ENCODE peak calls at places on chromosome 4, in four cellular contexts. R is NT2/D1, U is brain microvascular endothelial cell, D is hepatocyte. X is an unnamed sample.
A peak's percentile ranks its signal among the peaks of the same experiment; 100 is the strongest.

GRCh38 chr4:186726440-186727148 is 2.9 kb upstream of the FAT1 start:
- DNase-seq in R (no peak), U (peak; percentile 79), D (peak; percentile 93), X (peak; percentile 13)

GRCh38 chr4:99483636-99484035 is 27.2 kb upstream of the C4orf17 start:
- DNase-seq in R (no peak), U (no peak), D (no peak), X (no peak)

GRCh38 chr4:76803522-76803921 is 94.4 kb downstream of the SOWAHB start:
- DNase-seq in R (no peak), U (peak; percentile 96), D (peak; percentile 75), X (no peak)

GRCh38 chr4:62053974-62054373 is 853.8 kb downstream of the ADGRL3 start:
- DNase-seq in R (no peak), U (no peak), D (no peak), X (no peak)

GRCh38 chr4:98905834-98906233 is 23.1 kb downstream of the EIF4E start:
- DNase-seq in R (no peak), U (no peak), D (no peak), X (no peak)

GRCh38 chr4:171334549-171334948 is 478.7 kb upstream of the GALNTL6 start:
- DNase-seq in R (no peak), U (no peak), D (no peak), X (no peak)

GRCh38 chr4:149997881-149998421 is 80.3 kb upstream of the DCLK2 start:
- DNase-seq in R (no peak), U (no peak), D (peak; percentile 56), X (no peak)

GRCh38 chr4:152880263-152880662 is 55.9 kb upstream of the FHDC1 start:
- DNase-seq in R (no peak), U (no peak), D (no peak), X (no peak)

GRCh38 chr4:145879598-145879997 is 59.0 kb downstream of the ZNF827 start:
- DNase-seq in R (no peak), U (no peak), D (peak; percentile 12), X (no peak)

GRCh38 chr4:68577590-68577989 is 1.5 kb upstream of the UGT2B17 start:
- DNase-seq in R (no peak), U (no peak), D (no peak), X (no peak)

GRCh38 chr4:87465739-87466366 is 43.5 kb downstream of the NUDT9 start:
- DNase-seq in R (no peak), U (peak; percentile 51), D (peak; percentile 55), X (no peak)

GRCh38 chr4:69896530-69897116 is 34.2 kb upstream of the CSN1S1 start:
- DNase-seq in R (no peak), U (no peak), D (no peak), X (no peak)

GRCh38 chr4:47662975-47663374 is 174.9 kb downstream of the CORIN start:
- DNase-seq in R (no peak), U (peak; percentile 17), D (no peak), X (no peak)

GRCh38 chr4:99946346-99947189 is at the start of gene DNAJB14:
- DNase-seq in R (peak; percentile 40), U (peak; percentile 31), D (peak; percentile 91), X (peak; percentile 90)

GRCh38 chr4:158094413-158095110 is 78.3 kb downstream of the GASK1B start:
- DNase-seq in R (no peak), U (peak; percentile 83), D (peak; percentile 58), X (no peak)

GRCh38 chr4:129428454-129428853 is 332.5 kb downstream of the C4orf33 start:
- DNase-seq in R (no peak), U (no peak), D (no peak), X (no peak)

GRCh38 chr4:75490155-75490554 is 24.0 kb downstream of the RCHY1 start:
- DNase-seq in R (no peak), U (no peak), D (peak; percentile 54), X (no peak)

GRCh38 chr4:2101346-2102044 is 42.4 kb downstream of the NAT8L start:
- DNase-seq in R (no peak), U (peak; percentile 6), D (no peak), X (no peak)

GRCh38 chr4:11480683-11481082 is 52.0 kb upstream of the HS3ST1 start:
- DNase-seq in R (no peak), U (no peak), D (no peak), X (peak; percentile 73)

GRCh38 chr4:71187399-71188196 is 151.2 kb upstream of the SLC4A4 start:
- DNase-seq in R (no peak), U (no peak), D (peak; percentile 37), X (no peak)

GRCh38 chr4:74367656-74368055 is 2.7 kb downstream of the EREG start:
- DNase-seq in R (no peak), U (no peak), D (no peak), X (no peak)

GRCh38 chr4:128358231-128358902 is 70.8 kb upstream of the PGRMC2 start:
- DNase-seq in R (no peak), U (peak; percentile 76), D (peak; percentile 46), X (no peak)

GRCh38 chr4:2343476-2343875 is 75.0 kb downstream of the ZFYVE28 start:
- DNase-seq in R (no peak), U (no peak), D (no peak), X (no peak)

GRCh38 chr4:163548481-163549243 is 54.2 kb downstream of the TMA16 start:
- DNase-seq in R (no peak), U (peak; percentile 50), D (peak; percentile 71), X (no peak)

GRCh38 chr4:110245567-110245966 is 47.2 kb upstream of the ELOVL6 start:
- DNase-seq in R (no peak), U (peak; percentile 39), D (no peak), X (no peak)

GRCh38 chr4:140251566-140251965 is 97.6 kb upstream of the MAML3 start:
- DNase-seq in R (no peak), U (no peak), D (peak; percentile 11), X (no peak)

GRCh38 chr4:15898902-15899301 is 39.6 kb downstream of the FGFBP1 start:
- DNase-seq in R (no peak), U (no peak), D (no peak), X (no peak)

GRCh38 chr4:3529363-3529762 is 2.9 kb downstream of the LRPAP1 start:
- DNase-seq in R (no peak), U (no peak), D (peak; percentile 6), X (no peak)

GRCh38 chr4:3530051-3530450 is 2.2 kb downstream of the LRPAP1 start:
- DNase-seq in R (no peak), U (no peak), D (peak; percentile 3), X (no peak)

GRCh38 chr4:3531306-3531886 is 826 bp downstream of the LRPAP1 start:
- DNase-seq in R (no peak), U (no peak), D (peak; percentile 22), X (no peak)

GRCh38 chr4:3531887-3532713 is at the start of gene LRPAP1:
- DNase-seq in R (peak; percentile 92), U (peak; percentile 77), D (peak; percentile 96), X (peak; percentile 95)

DNA sequence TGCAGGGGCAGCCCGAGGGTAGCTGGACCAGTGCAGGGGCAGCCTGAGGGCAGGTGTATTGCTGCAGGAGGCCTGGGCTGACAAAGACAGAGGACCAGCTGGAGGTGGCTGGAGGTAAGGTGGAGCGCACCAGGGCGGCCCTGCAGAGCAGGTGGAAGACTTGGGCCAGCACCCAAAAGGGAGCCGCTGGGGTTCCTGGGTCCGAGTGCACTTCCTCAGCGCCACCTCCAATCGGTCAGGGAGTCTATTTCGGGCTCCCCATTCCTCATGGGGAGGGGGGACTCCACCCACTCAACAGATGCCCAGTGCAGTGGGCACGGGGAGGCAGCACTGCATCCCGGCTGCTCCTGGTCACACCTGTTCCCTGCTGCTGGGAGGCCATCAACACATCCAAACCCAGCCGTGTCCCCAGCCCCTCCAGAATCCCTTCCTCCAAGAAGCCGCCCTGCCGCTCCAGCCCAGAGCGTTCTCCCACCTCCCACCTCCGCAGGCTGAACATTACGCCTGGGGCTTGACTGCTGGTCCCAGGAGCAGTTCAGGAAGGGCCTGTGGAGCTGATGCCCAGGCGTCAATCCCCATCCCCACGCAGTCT is 1.5 kb downstream of the LRPAP1 start:
- DNase-seq in R (no peak), U (no peak), D (peak; percentile 16), X (no peak)
- H3K36me3 ChIP-seq in R (peaks cover 52% of the 10 kb centered on the region), U (no peaks in the 10 kb centered on the region), D (no peaks in the 10 kb centered on the region), X (peaks cover 9% of the 10 kb centered on the region)

DNA sequence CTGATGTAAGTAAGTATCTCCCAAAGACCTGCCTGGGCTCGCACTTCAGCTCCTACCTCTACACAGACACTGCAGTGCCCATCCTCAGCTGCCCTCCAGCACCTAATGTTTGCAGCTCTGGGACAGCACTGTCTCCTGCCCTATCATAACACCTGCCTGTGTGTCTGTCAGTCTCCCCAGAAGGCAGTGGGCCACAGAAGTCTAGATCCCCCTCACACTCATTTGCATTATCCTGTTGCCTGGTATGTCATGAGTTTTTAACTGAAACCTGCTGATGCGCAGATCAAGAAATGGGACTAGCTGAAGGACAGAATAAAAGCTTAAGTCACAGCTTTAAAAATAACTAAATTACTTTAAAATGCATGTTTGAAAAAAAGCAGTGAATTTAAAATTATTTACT is 43.0 kb downstream of the LRP2BP start:
- DNase-seq in R (no peak), U (no peak), D (no peak), X (no peak)
- H3K36me3 ChIP-seq in R (peaks cover 5% of the 10 kb centered on the region), U (peaks cover 12% of the 10 kb centered on the region), D (no peaks in the 10 kb centered on the region), X (peaks cover 25% of the 10 kb centered on the region)

GRCh38 chr4:39346856-39347519 is 19.2 kb downstream of the RFC1 start:
- DNase-seq in R (no peak), U (no peak), D (no peak), X (no peak)
- H3K36me3 ChIP-seq in R (peaks cover 41% of the 10 kb centered on the region), U (peaks cover 2% of the 10 kb centered on the region), D (peaks cover 3% of the 10 kb centered on the region), X (peaks cover 19% of the 10 kb centered on the region)

DNA sequence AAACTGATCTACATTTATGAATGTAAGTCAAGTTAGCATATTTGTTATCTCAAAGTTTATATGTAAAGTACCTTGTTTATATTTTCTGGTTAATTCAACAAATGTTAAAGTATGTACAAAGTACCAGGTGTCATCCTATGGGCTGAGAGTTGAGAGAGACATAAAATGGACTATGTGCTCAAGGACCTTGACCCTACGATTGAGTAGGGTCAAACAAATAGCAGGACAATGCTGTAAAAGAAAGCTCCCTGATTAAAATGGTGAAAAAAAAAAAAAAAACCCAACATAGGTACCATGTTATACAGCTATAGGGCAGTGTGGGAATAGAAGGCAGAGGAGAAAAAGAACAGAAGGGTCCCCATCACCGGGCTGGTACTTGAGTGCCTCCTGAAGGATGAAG is 123.4 kb downstream of the CDS1 start:
- DNase-seq in R (no peak), U (no peak), D (no peak), X (no peak)
- H3K36me3 ChIP-seq in R (peaks cover 50% of the 10 kb centered on the region), U (peaks cover 41% of the 10 kb centered on the region), D (peaks cover 3% of the 10 kb centered on the region), X (peaks cover 67% of the 10 kb centered on the region)

GRCh38 chr4:39470402-39470801 is 11.5 kb downstream of the LIAS start:
- DNase-seq in R (no peak), U (no peak), D (no peak), X (no peak)

GRCh38 chr4:39469429-39470077 is 10.7 kb downstream of the LIAS start:
- DNase-seq in R (no peak), U (peak; percentile 81), D (peak; percentile 88), X (peak; percentile 80)

GRCh38 chr4:39464886-39465501 is 6.1 kb downstream of the LIAS start:
- DNase-seq in R (no peak), U (peak; percentile 84), D (peak; percentile 76), X (no peak)

GRCh38 chr4:39467470-39467869 is 8.6 kb downstream of the LIAS start:
- DNase-seq in R (no peak), U (no peak), D (no peak), X (no peak)

DNA sequence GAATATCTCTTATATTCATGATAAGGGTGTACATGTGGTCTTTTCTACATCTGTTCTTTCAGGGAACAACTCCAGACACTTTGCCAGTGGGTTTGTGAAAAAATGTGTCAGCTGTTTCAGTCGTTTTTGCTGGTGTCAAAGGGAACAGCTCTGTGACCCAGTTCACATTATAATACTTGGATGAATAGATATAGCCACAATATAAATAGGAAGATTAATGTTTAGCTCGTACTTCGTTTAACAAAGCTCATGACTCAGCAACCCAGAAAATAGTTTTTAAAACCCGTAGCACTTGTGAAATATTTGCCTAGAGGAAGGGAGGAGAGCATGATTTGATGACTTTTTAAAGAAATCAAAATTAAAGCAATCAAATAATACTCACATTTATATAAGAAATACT is 7.9 kb downstream of the LIAS start:
- DNase-seq in R (no peak), U (no peak), D (no peak), X (no peak)
- H3K36me3 ChIP-seq in R (peaks cover 57% of the 10 kb centered on the region), U (peaks cover 3% of the 10 kb centered on the region), D (no peaks in the 10 kb centered on the region), X (peaks cover 9% of the 10 kb centered on the region)

X was measured in ascending aorta.